ENCODE peak calls at places on chromosomes 13 and 19, in ten cellular contexts. One of them, this sample, is unnamed.
A peak's percentile ranks its signal among the peaks of the same experiment; 100 is the strongest.

GRCh38 chr13:103099894-103100293 is 33.7 kb upstream of the SLC10A2 start:
- DNase-seq in HepG2: no peak
- DNase-seq in upper lobe of left lung: no peak
- DNase-seq in H1: no peak
- DNase-seq in transverse colon: no peak
- DNase-seq in K562: no peak
- DNase-seq in stomach: no peak
- DNase-seq in A549: no peak
- DNase-seq in ovary: no peak
- DNase-seq in suprapubic skin: no peak
- DNase-seq in this sample: no peak

GRCh38 chr13:58883405-58883804 is 1251.9 kb downstream of the PCDH17 start:
- DNase-seq in K562: no peak
- DNase-seq in A549: no peak
- DNase-seq in HepG2: no peak
- DNase-seq in H1: no peak
- DNase-seq in stomach: no peak
- DNase-seq in transverse colon: no peak
- DNase-seq in ovary: no peak
- DNase-seq in upper lobe of left lung: no peak
- DNase-seq in suprapubic skin: no peak
- DNase-seq in this sample: no peak

GRCh38 chr19:20482721-20483120 is 82.9 kb downstream of the ZNF737 start:
- DNase-seq in ovary: no peak
- DNase-seq in A549: peak; percentile 32
- DNase-seq in H1: peak; percentile 50
- DNase-seq in stomach: no peak
- DNase-seq in HepG2: no peak
- DNase-seq in upper lobe of left lung: no peak
- DNase-seq in K562: no peak
- DNase-seq in suprapubic skin: no peak
- DNase-seq in transverse colon: no peak
- DNase-seq in this sample: no peak

GRCh38 chr19:29105629-29106352 is 107.2 kb downstream of the UQCRFS1 start:
- DNase-seq in ovary: no peak
- DNase-seq in H1: no peak
- DNase-seq in K562: no peak
- DNase-seq in HepG2: no peak
- DNase-seq in A549: no peak
- DNase-seq in transverse colon: no peak
- DNase-seq in suprapubic skin: no peak
- DNase-seq in upper lobe of left lung: no peak
- DNase-seq in stomach: no peak
- DNase-seq in this sample: no peak

GRCh38 chr19:6262519-6262918 is 17.3 kb downstream of the MLLT1 start:
- DNase-seq in suprapubic skin: no peak
- DNase-seq in K562: no peak
- DNase-seq in stomach: no peak
- DNase-seq in HepG2: no peak
- DNase-seq in upper lobe of left lung: no peak
- DNase-seq in H1: no peak
- DNase-seq in ovary: no peak
- DNase-seq in transverse colon: no peak
- DNase-seq in A549: no peak
- DNase-seq in this sample: no peak

GRCh38 chr19:925087-925911 is 536 bp upstream of the ARID3A start:
- DNase-seq in HepG2: peak; percentile 82
- DNase-seq in K562: peak; percentile 94
- DNase-seq in suprapubic skin: peak; percentile 94
- DNase-seq in upper lobe of left lung: peak; percentile 84
- DNase-seq in stomach: peak; percentile 80
- DNase-seq in transverse colon: peak; percentile 80
- DNase-seq in H1: peak; percentile 90
- DNase-seq in ovary: peak; percentile 77
- DNase-seq in A549: peak; percentile 77
- DNase-seq in this sample: peak; percentile 92

GRCh38 chr19:50511069-50511822 is at the start of gene JOSD2:
- DNase-seq in stomach: peak; percentile 98
- DNase-seq in transverse colon: peak; percentile 98
- DNase-seq in K562: peak; percentile 97
- DNase-seq in HepG2: peak; percentile 85
- DNase-seq in suprapubic skin: peak; percentile 99
- DNase-seq in H1: peak; percentile 94
- DNase-seq in ovary: peak; percentile 99
- DNase-seq in A549: peak; percentile 100
- DNase-seq in upper lobe of left lung: peak; percentile 99
- DNase-seq in this sample: peak; percentile 99

GRCh38 chr19:8088752-8089663 is 36.4 kb downstream of the CCL25 start:
- DNase-seq in H1: no peak
- DNase-seq in A549: peak; percentile 24
- DNase-seq in suprapubic skin: no peak
- DNase-seq in ovary: no peak
- DNase-seq in HepG2: no peak
- DNase-seq in transverse colon: no peak
- DNase-seq in K562: no peak
- DNase-seq in stomach: no peak
- DNase-seq in upper lobe of left lung: no peak
- DNase-seq in this sample: no peak

GRCh38 chr13:97892717-97893116 is 60.8 kb upstream of the IPO5 start:
- DNase-seq in transverse colon: no peak
- DNase-seq in upper lobe of left lung: no peak
- DNase-seq in ovary: no peak
- DNase-seq in suprapubic skin: no peak
- DNase-seq in A549: peak; percentile 15
- DNase-seq in stomach: no peak
- DNase-seq in H1: no peak
- DNase-seq in HepG2: no peak
- DNase-seq in K562: no peak
- DNase-seq in this sample: no peak

GRCh38 chr13:21074601-21075302 is 13.4 kb upstream of the LATS2 start:
- DNase-seq in H1: peak; percentile 46
- DNase-seq in suprapubic skin: peak; percentile 76
- DNase-seq in K562: no peak
- DNase-seq in HepG2: no peak
- DNase-seq in ovary: peak; percentile 49
- DNase-seq in upper lobe of left lung: peak; percentile 34
- DNase-seq in stomach: no peak
- DNase-seq in transverse colon: no peak
- DNase-seq in A549: no peak
- DNase-seq in this sample: peak; percentile 78

GRCh38 chr19:55535173-55535572 is 1.8 kb downstream of the SBK2 start:
- DNase-seq in transverse colon: no peak
- DNase-seq in upper lobe of left lung: no peak
- DNase-seq in stomach: no peak
- DNase-seq in A549: no peak
- DNase-seq in H1: no peak
- DNase-seq in K562: no peak
- DNase-seq in HepG2: no peak
- DNase-seq in ovary: no peak
- DNase-seq in suprapubic skin: no peak
- DNase-seq in this sample: no peak

GRCh38 chr13:67735651-67736050 is 505.5 kb upstream of the PCDH9 start:
- DNase-seq in ovary: no peak
- DNase-seq in suprapubic skin: no peak
- DNase-seq in upper lobe of left lung: no peak
- DNase-seq in K562: no peak
- DNase-seq in A549: no peak
- DNase-seq in transverse colon: no peak
- DNase-seq in stomach: no peak
- DNase-seq in HepG2: no peak
- DNase-seq in H1: no peak
- DNase-seq in this sample: no peak

GRCh38 chr19:33052352-33052972 is 12.2 kb downstream of the RHPN2 start:
- DNase-seq in stomach: peak; percentile 37
- DNase-seq in suprapubic skin: no peak
- DNase-seq in A549: peak; percentile 66
- DNase-seq in H1: no peak
- DNase-seq in upper lobe of left lung: no peak
- DNase-seq in HepG2: peak; percentile 60
- DNase-seq in K562: no peak
- DNase-seq in transverse colon: peak; percentile 54
- DNase-seq in ovary: no peak
- DNase-seq in this sample: no peak

GRCh38 chr13:27988520-27988919 is at the start of gene URAD:
- DNase-seq in HepG2: peak; percentile 17
- DNase-seq in A549: peak; percentile 6
- DNase-seq in ovary: no peak
- DNase-seq in H1: no peak
- DNase-seq in stomach: no peak
- DNase-seq in K562: no peak
- DNase-seq in transverse colon: no peak
- DNase-seq in suprapubic skin: no peak
- DNase-seq in upper lobe of left lung: peak; percentile 25
- DNase-seq in this sample: no peak

GRCh38 chr19:16429066-16429758 is 42.6 kb downstream of the EPS15L1 start:
- DNase-seq in transverse colon: no peak
- DNase-seq in stomach: peak; percentile 61
- DNase-seq in K562: no peak
- DNase-seq in suprapubic skin: no peak
- DNase-seq in upper lobe of left lung: peak; percentile 67
- DNase-seq in H1: no peak
- DNase-seq in ovary: no peak
- DNase-seq in A549: no peak
- DNase-seq in HepG2: no peak
- DNase-seq in this sample: peak; percentile 89

GRCh38 chr13:85241045-85241444 is 558.2 kb downstream of the SLITRK6 start:
- DNase-seq in suprapubic skin: no peak
- DNase-seq in K562: no peak
- DNase-seq in A549: no peak
- DNase-seq in transverse colon: no peak
- DNase-seq in HepG2: no peak
- DNase-seq in H1: no peak
- DNase-seq in stomach: no peak
- DNase-seq in upper lobe of left lung: peak; percentile 45
- DNase-seq in ovary: no peak
- DNase-seq in this sample: no peak

GRCh38 chr19:31350033-31350692 is 927 bp upstream of the TSHZ3 start:
- DNase-seq in stomach: no peak
- DNase-seq in K562: no peak
- DNase-seq in HepG2: no peak
- DNase-seq in upper lobe of left lung: no peak
- DNase-seq in A549: no peak
- DNase-seq in suprapubic skin: no peak
- DNase-seq in H1: peak; percentile 73
- DNase-seq in ovary: peak; percentile 76
- DNase-seq in transverse colon: no peak
- DNase-seq in this sample: peak; percentile 82

GRCh38 chr19:48474084-48474592 is 5.0 kb downstream of the CYTH2 start:
- DNase-seq in A549: no peak
- DNase-seq in upper lobe of left lung: no peak
- DNase-seq in stomach: no peak
- DNase-seq in K562: no peak
- DNase-seq in suprapubic skin: no peak
- DNase-seq in ovary: no peak
- DNase-seq in HepG2: no peak
- DNase-seq in H1: no peak
- DNase-seq in transverse colon: no peak
- DNase-seq in this sample: no peak

GRCh38 chr19:16872728-16873127 is 16.1 kb upstream of the F2RL3 start:
- DNase-seq in ovary: no peak
- DNase-seq in stomach: no peak
- DNase-seq in HepG2: no peak
- DNase-seq in transverse colon: no peak
- DNase-seq in upper lobe of left lung: no peak
- DNase-seq in suprapubic skin: no peak
- DNase-seq in A549: no peak
- DNase-seq in K562: no peak
- DNase-seq in H1: no peak
- DNase-seq in this sample: no peak

GRCh38 chr19:42528354-42529247 is at the start of gene CEACAM1:
- DNase-seq in stomach: peak; percentile 79
- DNase-seq in suprapubic skin: no peak
- DNase-seq in K562: no peak
- DNase-seq in H1: peak; percentile 43
- DNase-seq in A549: no peak
- DNase-seq in HepG2: peak; percentile 75
- DNase-seq in upper lobe of left lung: peak; percentile 80
- DNase-seq in transverse colon: peak; percentile 84
- DNase-seq in ovary: no peak
- DNase-seq in this sample: no peak

DNA sequence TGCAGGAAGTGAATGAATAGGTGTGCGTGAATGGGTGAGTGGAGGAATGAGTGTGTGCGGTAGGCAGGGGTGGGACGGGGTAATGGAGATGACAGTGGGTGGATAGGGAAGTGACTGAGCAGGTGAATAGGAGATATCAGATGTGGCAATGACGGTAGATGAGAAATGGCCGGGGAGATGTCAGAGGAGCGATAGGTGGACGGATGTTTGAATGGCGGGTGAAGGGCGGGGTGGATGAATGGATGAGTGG is 1.5 kb downstream of the TTC9B start:
- DNase-seq in H1: no peak
- DNase-seq in HepG2: no peak
- DNase-seq in suprapubic skin: no peak
- DNase-seq in transverse colon: no peak
- DNase-seq in A549: no peak
- DNase-seq in upper lobe of left lung: no peak
- DNase-seq in stomach: no peak
- DNase-seq in ovary: no peak
- DNase-seq in K562: no peak
- DNase-seq in this sample: no peak
- H3K4me3 ChIP-seq in H1: peak overlapping the region; percentile 49
- H3K4me3 ChIP-seq in HepG2: no peak overlapping the region
- H3K4me3 ChIP-seq in suprapubic skin: peak overlapping the region; percentile 24
- H3K4me3 ChIP-seq in transverse colon: peak overlapping the region; percentile 9
- H3K4me3 ChIP-seq in A549: no peak overlapping the region
- H3K4me3 ChIP-seq in upper lobe of left lung: no peak overlapping the region
- H3K4me3 ChIP-seq in stomach: no peak overlapping the region
- H3K4me3 ChIP-seq in ovary: no peak overlapping the region
- H3K4me3 ChIP-seq in K562: no peak overlapping the region
- H3K4me3 ChIP-seq in this sample: no peak overlapping the region

GRCh38 chr13:30308548-30308947 is 1.2 kb upstream of the KATNAL1 start:
- DNase-seq in stomach: no peak
- DNase-seq in HepG2: no peak
- DNase-seq in H1: no peak
- DNase-seq in transverse colon: no peak
- DNase-seq in upper lobe of left lung: peak; percentile 84
- DNase-seq in suprapubic skin: no peak
- DNase-seq in A549: peak; percentile 35
- DNase-seq in K562: peak; percentile 67
- DNase-seq in ovary: no peak
- DNase-seq in this sample: no peak
- TF ChIP-seq EP300 in stomach: no peak
- TF ChIP-seq EP300 in HepG2: no peak
- TF ChIP-seq EP300 in H1: no peak
- TF ChIP-seq EP300 in transverse colon: no peak
- TF ChIP-seq EP300 in upper lobe of left lung: no peak
- TF ChIP-seq EP300 in suprapubic skin: no peak
- TF ChIP-seq EP300 in A549: no peak
- TF ChIP-seq EP300 in K562: peak; percentile 53
- TF ChIP-seq EP300 in ovary: no peak
- TF ChIP-seq EP300 in this sample: no peak

GRCh38 chr19:18593367-18594095 is 4.9 kb downstream of the REX1BD start:
- DNase-seq in transverse colon: no peak
- DNase-seq in ovary: peak; percentile 57
- DNase-seq in upper lobe of left lung: no peak
- DNase-seq in stomach: no peak
- DNase-seq in K562: no peak
- DNase-seq in suprapubic skin: no peak
- DNase-seq in A549: no peak
- DNase-seq in H1: no peak
- DNase-seq in HepG2: no peak
- DNase-seq in this sample: no peak
- H3K4me3 ChIP-seq in transverse colon: peak overlapping the region; percentile 25
- H3K4me3 ChIP-seq in ovary: peak overlapping the region; percentile 20
- H3K4me3 ChIP-seq in upper lobe of left lung: no peak overlapping the region
- H3K4me3 ChIP-seq in stomach: peak overlapping the region; percentile 41
- H3K4me3 ChIP-seq in K562: no peak overlapping the region
- H3K4me3 ChIP-seq in suprapubic skin: peak overlapping the region; percentile 42
- H3K4me3 ChIP-seq in A549: peak overlapping the region; percentile 29
- H3K4me3 ChIP-seq in H1: peak overlapping the region; percentile 66
- H3K4me3 ChIP-seq in HepG2: no peak overlapping the region
- H3K4me3 ChIP-seq in this sample: no peak overlapping the region

GRCh38 chr13:50060718-50061117 is 45.5 kb downstream of the KCNRG start:
- DNase-seq in HepG2: no peak
- DNase-seq in ovary: no peak
- DNase-seq in K562: no peak
- DNase-seq in stomach: no peak
- DNase-seq in upper lobe of left lung: no peak
- DNase-seq in transverse colon: no peak
- DNase-seq in A549: no peak
- DNase-seq in suprapubic skin: no peak
- DNase-seq in H1: no peak
- DNase-seq in this sample: no peak
- TF ChIP-seq EP300 in HepG2: no peak
- TF ChIP-seq EP300 in ovary: no peak
- TF ChIP-seq EP300 in K562: no peak
- TF ChIP-seq EP300 in stomach: no peak
- TF ChIP-seq EP300 in upper lobe of left lung: no peak
- TF ChIP-seq EP300 in transverse colon: no peak
- TF ChIP-seq EP300 in A549: no peak
- TF ChIP-seq EP300 in suprapubic skin: no peak
- TF ChIP-seq EP300 in H1: no peak
- TF ChIP-seq EP300 in this sample: no peak